ENCODE peak calls at places on chromosomes 6 and 20, in ten cellular contexts. I is naive B cell; W is activated T-cell treated with anti-CD3 and anti-CD28 coated beads for 1 hour; Y is NCI-H460; O is CD4-positive, CD25-positive, alpha-beta regulatory T cell; D is activated CD4-positive, CD25-positive, alpha-beta regulatory T cell; N is NAMALWA; X is COR-L47; C is caudate nucleus; Z is kidney glomerular epithelial cell. T is an unnamed sample.

GRCh38 chr6:335146-335545 is 42.9 kb downstream of the DUSP22 start:
- DNase-seq in I (no peak), W (no peak), Y (no peak), O (no peak), D (no peak), N (no peak), X (no peak), C (no peak), Z (no peak), T (no peak)

GRCh38 chr20:24470782-24471582 is 1.6 kb downstream of the SYNDIG1 start:
- DNase-seq in I (no peak), W (no peak), Y (no peak), O (no peak), D (no peak), N (no peak), X (peak; percentile 27), C (no peak), Z (no peak), T (no peak)

GRCh38 chr20:23043376-23043775 is 6.1 kb downstream of the THBD start:
- DNase-seq in I (no peak), W (no peak), Y (no peak), O (no peak), D (no peak), N (no peak), X (no peak), C (no peak), Z (no peak), T (no peak)

GRCh38 chr6:70652216-70652615 is 15.5 kb upstream of the SMAP1 start:
- DNase-seq in I (no peak), W (no peak), Y (no peak), O (no peak), D (no peak), N (no peak), X (no peak), C (no peak), Z (no peak), T (no peak)

GRCh38 chr6:19444481-19444880 is 392.7 kb upstream of the ID4 start:
- DNase-seq in I (no peak), W (no peak), Y (no peak), O (no peak), D (no peak), N (no peak), X (no peak), C (no peak), Z (no peak), T (peak; percentile 72)

GRCh38 chr6:4459032-4459431 is 317.2 kb upstream of the CDYL start:
- DNase-seq in I (no peak), W (no peak), Y (no peak), O (no peak), D (no peak), N (no peak), X (no peak), C (no peak), Z (peak; percentile 39), T (peak; percentile 87)

GRCh38 chr6:24890471-24890870 is 45.3 kb downstream of the RIPOR2 start:
- DNase-seq in I (no peak), W (no peak), Y (no peak), O (no peak), D (no peak), N (no peak), X (no peak), C (no peak), Z (no peak), T (no peak)

GRCh38 chr6:2026133-2026532 is 219.3 kb downstream of the GMDS start:
- DNase-seq in I (no peak), W (no peak), Y (no peak), O (no peak), D (no peak), N (no peak), X (no peak), C (no peak), Z (peak; percentile 75), T (peak; percentile 16)

GRCh38 chr20:50346372-50347347 is 156.0 kb downstream of the CEBPB start:
- DNase-seq in I (no peak), W (no peak), Y (no peak), O (no peak), D (no peak), N (no peak), X (peak; percentile 83), C (peak; percentile 27), Z (no peak), T (peak; percentile 74)

GRCh38 chr6:38489951-38490350 is 149.8 kb downstream of the BTBD9 start:
- DNase-seq in I (no peak), W (no peak), Y (no peak), O (no peak), D (no peak), N (no peak), X (no peak), C (no peak), Z (no peak), T (no peak)

GRCh38 chr6:144284474-144284752 is 722 bp upstream of the UTRN start:
- DNase-seq in I (no peak), W (no peak), Y (no peak), O (no peak), D (no peak), N (no peak), X (no peak), C (no peak), Z (no peak), T (peak; percentile 62)

GRCh38 chr6:84052204-84052882 is 18.8 kb downstream of the MRAP2 start:
- DNase-seq in I (no peak), W (no peak), Y (no peak), O (no peak), D (no peak), N (no peak), X (peak; percentile 92), C (no peak), Z (peak; percentile 13), T (peak; percentile 32)

GRCh38 chr6:45737331-45738056 is 278.2 kb downstream of the CLIC5 start:
- DNase-seq in I (no peak), W (no peak), Y (no peak), O (no peak), D (no peak), N (no peak), X (no peak), C (no peak), Z (no peak), T (no peak)

GRCh38 chr6:53241936-53242335 is 93.3 kb upstream of the GCM1 start:
- DNase-seq in I (no peak), W (no peak), Y (no peak), O (no peak), D (no peak), N (no peak), X (no peak), C (no peak), Z (no peak), T (no peak)

GRCh38 chr20:36830791-36831691 is 44.9 kb upstream of the TLDC2 start:
- DNase-seq in I (no peak), W (no peak), Y (no peak), O (no peak), D (no peak), N (no peak), X (no peak), C (peak; percentile 62), Z (no peak), T (no peak)

GRCh38 chr20:10376271-10377075 is 57.5 kb downstream of the MKKS start:
- DNase-seq in I (no peak), W (no peak), Y (no peak), O (no peak), D (no peak), N (no peak), X (no peak), C (no peak), Z (peak; percentile 60), T (peak; percentile 77)

GRCh38 chr6:37783025-37783825 is 36.3 kb upstream of the ZFAND3 start:
- DNase-seq in I (no peak), W (no peak), Y (no peak), O (no peak), D (no peak), N (no peak), X (peak; percentile 50), C (peak; percentile 17), Z (no peak), T (no peak)

GRCh38 chr6:167858842-167859520 is 32.3 kb downstream of the AFDN start:
- DNase-seq in I (no peak), W (no peak), Y (no peak), O (no peak), D (no peak), N (no peak), X (no peak), C (no peak), Z (no peak), T (peak; percentile 56)

GRCh38 chr6:422423-423061 is 31.0 kb downstream of the IRF4 start:
- DNase-seq in I (no peak), W (no peak), Y (peak; percentile 71), O (no peak), D (no peak), N (no peak), X (no peak), C (no peak), Z (peak; percentile 97), T (peak; percentile 99)

GRCh38 chr6:72617721-72618120 is 4.1 kb upstream of the KCNQ5 start:
- DNase-seq in I (no peak), W (no peak), Y (no peak), O (no peak), D (no peak), N (no peak), X (no peak), C (no peak), Z (no peak), T (no peak)

GRCh38 chr6:159726918-159727716 is at the start of gene WTAP:
- DNase-seq in I (peak; percentile 97), W (peak; percentile 94), Y (peak; percentile 86), O (peak; percentile 95), D (peak; percentile 92), N (peak; percentile 96), X (peak; percentile 91), C (peak; percentile 86), Z (peak; percentile 97), T (peak; percentile 84)

GRCh38 chr6:105993769-105994521 is 92.2 kb upstream of the PRDM1 start:
- DNase-seq in I (peak; percentile 49), W (peak; percentile 29), Y (peak; percentile 27), O (peak; percentile 34), D (no peak), N (no peak), X (no peak), C (no peak), Z (no peak), T (no peak)

GRCh38 chr6:73129653-73130443 is 95.4 kb downstream of the KHDC1L start:
- DNase-seq in I (peak; percentile 69), W (peak; percentile 77), Y (peak; percentile 54), O (peak; percentile 50), D (peak; percentile 66), N (peak; percentile 85), X (peak; percentile 69), C (peak; percentile 46), Z (peak; percentile 75), T (peak; percentile 88)

GRCh38 chr20:10961651-10962288 is 288.0 kb upstream of the JAG1 start:
- DNase-seq in I (no peak), W (no peak), Y (no peak), O (no peak), D (no peak), N (no peak), X (peak; percentile 15), C (no peak), Z (no peak), T (no peak)

GRCh38 chr6:35739645-35740517 is 3.0 kb downstream of the ARMC12 start:
- DNase-seq in I (no peak), W (no peak), Y (no peak), O (no peak), D (no peak), N (no peak), X (no peak), C (no peak), Z (no peak), T (no peak)